ENCODE peak calls at places on chromosomes 7 and 10, in seven cellular contexts. One of them, this sample, is unnamed.

GRCh38 chr7:22094413-22095304 is 149.0 kb upstream of the CDCA7L start:
- ATAC-seq in K562: peak; percentile 76
- ATAC-seq in HCT116: peak; percentile 80
- ATAC-seq in left lung: no peak
- ATAC-seq in pancreas: peak; percentile 32
- ATAC-seq in A549: peak; percentile 61
- ATAC-seq in CD8-positive, alpha-beta T cell: no peak
- ATAC-seq in this sample: peak; percentile 49

GRCh38 chr10:34587002-34587740 is 227.9 kb downstream of the PARD3 start:
- ATAC-seq in K562: no peak
- ATAC-seq in HCT116: peak; percentile 47
- ATAC-seq in left lung: no peak
- ATAC-seq in pancreas: no peak
- ATAC-seq in A549: no peak
- ATAC-seq in CD8-positive, alpha-beta T cell: no peak
- ATAC-seq in this sample: no peak

GRCh38 chr10:34955391-34955790 is 134.8 kb downstream of the CUL2 start:
- ATAC-seq in K562: no peak
- ATAC-seq in HCT116: no peak
- ATAC-seq in left lung: peak; percentile 74
- ATAC-seq in pancreas: peak; percentile 22
- ATAC-seq in A549: no peak
- ATAC-seq in CD8-positive, alpha-beta T cell: no peak
- ATAC-seq in this sample: no peak

GRCh38 chr10:121596668-121597503 is 1.4 kb downstream of the FGFR2 start:
- ATAC-seq in K562: no peak
- ATAC-seq in HCT116: no peak
- ATAC-seq in left lung: peak; percentile 62
- ATAC-seq in pancreas: peak; percentile 50
- ATAC-seq in A549: peak; percentile 9
- ATAC-seq in CD8-positive, alpha-beta T cell: no peak
- ATAC-seq in this sample: peak; percentile 48

GRCh38 chr7:30276203-30276900 is 8.0 kb upstream of the ZNRF2 start:
- ATAC-seq in K562: peak; percentile 91
- ATAC-seq in HCT116: peak; percentile 96
- ATAC-seq in left lung: peak; percentile 64
- ATAC-seq in pancreas: peak; percentile 83
- ATAC-seq in A549: peak; percentile 96
- ATAC-seq in CD8-positive, alpha-beta T cell: peak; percentile 86
- ATAC-seq in this sample: no peak

GRCh38 chr7:33872870-33873269 is 32.5 kb upstream of the BMPER start:
- ATAC-seq in K562: no peak
- ATAC-seq in HCT116: no peak
- ATAC-seq in left lung: no peak
- ATAC-seq in pancreas: no peak
- ATAC-seq in A549: no peak
- ATAC-seq in CD8-positive, alpha-beta T cell: no peak
- ATAC-seq in this sample: no peak

GRCh38 chr7:73879977-73880681 is 19.2 kb downstream of the TMEM270 start:
- ATAC-seq in K562: peak; percentile 50
- ATAC-seq in HCT116: no peak
- ATAC-seq in left lung: peak; percentile 61
- ATAC-seq in pancreas: peak; percentile 48
- ATAC-seq in A549: peak; percentile 55
- ATAC-seq in CD8-positive, alpha-beta T cell: no peak
- ATAC-seq in this sample: peak; percentile 86

GRCh38 chr10:99556225-99556523 is 23.4 kb downstream of the NKX2-3 start:
- ATAC-seq in K562: no peak
- ATAC-seq in HCT116: no peak
- ATAC-seq in left lung: no peak
- ATAC-seq in pancreas: no peak
- ATAC-seq in A549: no peak
- ATAC-seq in CD8-positive, alpha-beta T cell: no peak
- ATAC-seq in this sample: no peak

GRCh38 chr10:12909836-12910185 is 91.7 kb downstream of the CCDC3 start:
- ATAC-seq in K562: no peak
- ATAC-seq in HCT116: no peak
- ATAC-seq in left lung: no peak
- ATAC-seq in pancreas: no peak
- ATAC-seq in A549: peak; percentile 43
- ATAC-seq in CD8-positive, alpha-beta T cell: no peak
- ATAC-seq in this sample: peak; percentile 60

GRCh38 chr10:52410916-52411315 is 96.8 kb downstream of the DKK1 start:
- ATAC-seq in K562: no peak
- ATAC-seq in HCT116: no peak
- ATAC-seq in left lung: no peak
- ATAC-seq in pancreas: no peak
- ATAC-seq in A549: no peak
- ATAC-seq in CD8-positive, alpha-beta T cell: no peak
- ATAC-seq in this sample: no peak

GRCh38 chr10:1894912-1895311 is 157.6 kb upstream of the ADARB2 start:
- ATAC-seq in K562: no peak
- ATAC-seq in HCT116: no peak
- ATAC-seq in left lung: no peak
- ATAC-seq in pancreas: no peak
- ATAC-seq in A549: no peak
- ATAC-seq in CD8-positive, alpha-beta T cell: no peak
- ATAC-seq in this sample: no peak

GRCh38 chr7:85773116-85773783 is 586.4 kb upstream of the SEMA3D start:
- ATAC-seq in K562: no peak
- ATAC-seq in HCT116: no peak
- ATAC-seq in left lung: no peak
- ATAC-seq in pancreas: no peak
- ATAC-seq in A549: no peak
- ATAC-seq in CD8-positive, alpha-beta T cell: no peak
- ATAC-seq in this sample: peak; percentile 74

GRCh38 chr7:52911795-52912194 is 123.6 kb upstream of the POM121L12 start:
- ATAC-seq in K562: no peak
- ATAC-seq in HCT116: no peak
- ATAC-seq in left lung: no peak
- ATAC-seq in pancreas: no peak
- ATAC-seq in A549: no peak
- ATAC-seq in CD8-positive, alpha-beta T cell: no peak
- ATAC-seq in this sample: no peak

DNA sequence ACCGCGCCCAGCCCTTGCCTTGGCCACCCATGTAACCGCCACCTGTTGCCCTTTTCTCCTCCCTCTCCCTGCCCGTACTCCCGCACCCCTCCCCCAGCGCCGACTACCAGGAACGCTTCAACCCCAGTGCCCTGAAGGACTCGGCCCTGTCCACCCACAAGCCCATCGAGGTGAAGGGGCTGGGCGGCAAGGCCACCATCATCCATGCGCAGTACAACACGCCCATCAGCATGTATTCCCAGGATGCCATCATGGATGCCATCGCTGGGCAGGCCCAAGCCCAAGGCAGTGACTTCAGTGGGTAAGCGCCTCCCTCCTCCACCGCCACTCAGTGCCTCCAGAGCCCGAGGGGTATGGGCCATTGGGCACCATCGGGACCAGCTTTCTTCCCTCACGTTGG is 18.7 kb downstream of the LDB3 start:
- ATAC-seq in K562: no peak
- ATAC-seq in HCT116: no peak
- ATAC-seq in left lung: no peak
- ATAC-seq in pancreas: no peak
- ATAC-seq in A549: no peak
- ATAC-seq in CD8-positive, alpha-beta T cell: no peak
- ATAC-seq in this sample: no peak
- H3K4me1 ChIP-seq in K562: peaks cover 14% of the 10 kb centered on the region
- H3K4me1 ChIP-seq in HCT116: no peaks in the 10 kb centered on the region
- H3K4me1 ChIP-seq in left lung: no peaks in the 10 kb centered on the region
- H3K4me1 ChIP-seq in pancreas: no peaks in the 10 kb centered on the region
- H3K4me1 ChIP-seq in A549: no peaks in the 10 kb centered on the region
- H3K4me1 ChIP-seq in CD8-positive, alpha-beta T cell: no peaks in the 10 kb centered on the region
- H3K4me1 ChIP-seq in this sample: peaks cover 35% of the 10 kb centered on the region

GRCh38 chr7:26618458-26618857 is 245.9 kb downstream of the SKAP2 start:
- ATAC-seq in K562: no peak
- ATAC-seq in HCT116: no peak
- ATAC-seq in left lung: no peak
- ATAC-seq in pancreas: no peak
- ATAC-seq in A549: no peak
- ATAC-seq in CD8-positive, alpha-beta T cell: no peak
- ATAC-seq in this sample: no peak

GRCh38 chr7:26620352-26620751 is 244.0 kb downstream of the SKAP2 start:
- ATAC-seq in K562: peak; percentile 89
- ATAC-seq in HCT116: peak; percentile 83
- ATAC-seq in left lung: no peak
- ATAC-seq in pancreas: no peak
- ATAC-seq in A549: peak; percentile 67
- ATAC-seq in CD8-positive, alpha-beta T cell: no peak
- ATAC-seq in this sample: no peak

GRCh38 chr7:26617066-26617465 is 247.3 kb downstream of the SKAP2 start:
- ATAC-seq in K562: no peak
- ATAC-seq in HCT116: no peak
- ATAC-seq in left lung: no peak
- ATAC-seq in pancreas: no peak
- ATAC-seq in A549: no peak
- ATAC-seq in CD8-positive, alpha-beta T cell: no peak
- ATAC-seq in this sample: no peak

GRCh38 chr7:26619348-26619747 is 245.0 kb downstream of the SKAP2 start:
- ATAC-seq in K562: no peak
- ATAC-seq in HCT116: no peak
- ATAC-seq in left lung: no peak
- ATAC-seq in pancreas: no peak
- ATAC-seq in A549: no peak
- ATAC-seq in CD8-positive, alpha-beta T cell: no peak
- ATAC-seq in this sample: no peak

DNA sequence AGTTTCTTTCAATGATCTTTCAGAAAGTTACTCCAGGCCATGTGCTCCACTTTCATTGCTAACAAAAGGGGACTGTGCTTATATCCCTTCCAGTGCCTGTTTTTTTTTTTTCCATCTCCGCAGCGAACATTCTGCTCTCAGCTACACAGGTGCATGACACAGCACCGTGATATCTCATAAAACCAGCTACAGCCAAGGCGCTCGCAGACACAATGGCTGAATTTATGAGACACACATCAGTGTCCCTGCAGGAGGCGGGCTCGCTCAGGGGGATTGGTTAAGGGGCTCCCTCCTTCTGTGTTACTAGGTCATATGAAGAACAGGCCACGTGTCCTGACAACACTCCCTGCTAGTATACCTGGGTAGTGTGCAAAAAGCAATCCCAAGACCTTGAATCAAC is 245.5 kb downstream of the SKAP2 start:
- ATAC-seq in K562: peak; percentile 76
- ATAC-seq in HCT116: no peak
- ATAC-seq in left lung: no peak
- ATAC-seq in pancreas: no peak
- ATAC-seq in A549: no peak
- ATAC-seq in CD8-positive, alpha-beta T cell: no peak
- ATAC-seq in this sample: no peak
- TF ChIP-seq CTCF in K562: no peak
- TF ChIP-seq CTCF in HCT116: no peak
- TF ChIP-seq CTCF in left lung: no peak
- TF ChIP-seq CTCF in pancreas: no peak
- TF ChIP-seq CTCF in A549: no peak
- TF ChIP-seq CTCF in CD8-positive, alpha-beta T cell: no peak
- TF ChIP-seq CTCF in this sample: no peak

GRCh38 chr7:150737265-150738055 is at the start of gene GIMAP5:
- ATAC-seq in K562: peak; percentile 53
- ATAC-seq in HCT116: no peak
- ATAC-seq in left lung: peak; percentile 63
- ATAC-seq in pancreas: no peak
- ATAC-seq in A549: no peak
- ATAC-seq in CD8-positive, alpha-beta T cell: peak; percentile 71
- ATAC-seq in this sample: peak; percentile 47
- H3K4me1 ChIP-seq in K562: no peaks in the 10 kb centered on the region
- H3K4me1 ChIP-seq in HCT116: no peaks in the 10 kb centered on the region
- H3K4me1 ChIP-seq in left lung: no peaks in the 10 kb centered on the region
- H3K4me1 ChIP-seq in pancreas: no peaks in the 10 kb centered on the region
- H3K4me1 ChIP-seq in A549: no peaks in the 10 kb centered on the region
- H3K4me1 ChIP-seq in CD8-positive, alpha-beta T cell: peaks cover 66% of the 10 kb centered on the region
- H3K4me1 ChIP-seq in this sample: no peaks in the 10 kb centered on the region

DNA sequence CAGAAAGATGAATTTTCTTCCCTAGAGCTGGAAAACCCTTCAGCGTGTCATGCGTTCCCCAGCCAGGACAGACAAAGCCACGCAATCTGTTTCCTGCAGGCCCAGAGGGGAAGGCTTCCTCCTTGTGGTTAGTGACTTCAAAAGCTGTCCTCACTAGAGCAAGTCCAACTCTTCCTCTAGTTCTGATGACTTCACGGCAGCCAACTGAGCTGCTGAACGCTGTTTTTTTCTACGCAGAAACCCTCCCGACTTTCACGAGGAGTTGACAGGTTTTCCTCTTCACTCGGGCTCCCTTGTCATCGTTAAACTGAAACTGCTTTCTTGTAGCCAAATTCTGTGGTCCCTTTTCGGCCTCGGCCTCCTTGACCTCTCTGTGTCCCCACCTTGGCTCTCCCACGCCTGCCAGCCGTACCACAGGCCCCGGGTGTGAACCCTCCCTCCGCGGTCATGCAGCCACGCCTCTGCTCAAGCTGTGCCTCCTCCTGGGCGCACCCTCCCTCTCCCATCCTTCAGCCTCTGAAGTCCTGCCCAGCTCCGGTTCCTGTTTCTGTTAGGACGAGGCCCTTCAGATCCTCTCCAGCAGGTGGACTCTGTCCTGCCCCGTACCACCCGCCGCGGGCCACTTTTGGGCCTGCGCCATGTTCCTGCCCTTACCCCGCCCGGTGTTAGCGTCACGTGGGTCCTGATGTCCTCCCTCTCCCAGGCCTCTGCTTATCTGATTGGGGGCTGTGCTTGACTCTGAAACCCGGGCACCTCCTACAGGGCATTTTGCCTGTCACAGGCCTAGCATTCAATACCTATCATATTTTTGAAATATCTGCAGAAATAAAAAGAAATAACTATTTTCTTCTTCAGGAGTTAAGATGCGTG is 39.3 kb downstream of the CUX1 start:
- ATAC-seq in K562: peak; percentile 94
- ATAC-seq in HCT116: peak; percentile 95
- ATAC-seq in left lung: peak; percentile 95
- ATAC-seq in pancreas: peak; percentile 87
- ATAC-seq in A549: peak; percentile 98
- ATAC-seq in CD8-positive, alpha-beta T cell: peak; percentile 92
- ATAC-seq in this sample: peak; percentile 86
- TF ChIP-seq CTCF in K562: peak; percentile 84
- TF ChIP-seq CTCF in HCT116: peak; percentile 59
- TF ChIP-seq CTCF in left lung: peak; percentile 30
- TF ChIP-seq CTCF in pancreas: no peak
- TF ChIP-seq CTCF in A549: peak; percentile 40
- TF ChIP-seq CTCF in CD8-positive, alpha-beta T cell: peak; percentile 55
- TF ChIP-seq CTCF in this sample: peak; percentile 71

GRCh38 chr7:93463764-93464163 is 110.8 kb downstream of the CALCR start:
- ATAC-seq in K562: no peak
- ATAC-seq in HCT116: no peak
- ATAC-seq in left lung: no peak
- ATAC-seq in pancreas: no peak
- ATAC-seq in A549: no peak
- ATAC-seq in CD8-positive, alpha-beta T cell: no peak
- ATAC-seq in this sample: no peak
- H3K4me1 ChIP-seq in K562: no peaks in the 10 kb centered on the region
- H3K4me1 ChIP-seq in HCT116: no peaks in the 10 kb centered on the region
- H3K4me1 ChIP-seq in left lung: no peaks in the 10 kb centered on the region
- H3K4me1 ChIP-seq in pancreas: no peaks in the 10 kb centered on the region
- H3K4me1 ChIP-seq in A549: no peaks in the 10 kb centered on the region
- H3K4me1 ChIP-seq in CD8-positive, alpha-beta T cell: no peaks in the 10 kb centered on the region
- H3K4me1 ChIP-seq in this sample: no peaks in the 10 kb centered on the region

DNA sequence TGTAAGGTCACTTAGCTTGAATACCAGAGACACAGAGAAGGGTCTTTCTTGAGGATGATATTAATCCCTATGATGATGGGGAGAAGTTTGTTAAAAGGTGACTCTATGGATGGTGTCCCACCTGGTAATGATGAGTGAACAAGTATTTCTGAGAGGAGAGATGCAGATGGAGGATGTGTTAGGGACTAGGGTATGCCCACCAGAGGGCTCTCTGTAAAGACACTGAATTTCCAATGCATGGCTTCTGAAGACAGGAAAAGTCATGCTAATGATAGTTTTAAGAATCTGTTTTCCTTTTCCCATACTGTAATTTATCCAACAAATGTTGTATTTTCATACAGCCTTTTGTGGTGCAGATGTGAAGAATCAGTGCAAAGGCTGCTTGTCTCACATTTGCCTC is 1250.9 kb upstream of the CELF2 start:
- ATAC-seq in K562: no peak
- ATAC-seq in HCT116: no peak
- ATAC-seq in left lung: no peak
- ATAC-seq in pancreas: no peak
- ATAC-seq in A549: no peak
- ATAC-seq in CD8-positive, alpha-beta T cell: no peak
- ATAC-seq in this sample: no peak
- TF ChIP-seq CTCF in K562: no peak
- TF ChIP-seq CTCF in HCT116: no peak
- TF ChIP-seq CTCF in left lung: no peak
- TF ChIP-seq CTCF in pancreas: no peak
- TF ChIP-seq CTCF in A549: no peak
- TF ChIP-seq CTCF in CD8-positive, alpha-beta T cell: no peak
- TF ChIP-seq CTCF in this sample: no peak